ENCODE peak calls at places on chromosome 18, in five cellular contexts. One of them, this sample, is unnamed.

GRCh38 chr18:70363861-70364260 is 75.0 kb downstream of the SOCS6 start:
- DNase-seq in AG09309: no peak
- DNase-seq in adrenal gland: peak; percentile 10
- DNase-seq in endothelial cell: no peak
- DNase-seq in AG09319: no peak
- DNase-seq in this sample: no peak

GRCh38 chr18:62992877-62993365 is 277.6 kb downstream of the PHLPP1 start:
- DNase-seq in AG09319: no peak
- DNase-seq in AG09309: no peak
- DNase-seq in adrenal gland: no peak
- DNase-seq in endothelial cell: no peak
- DNase-seq in this sample: no peak

GRCh38 chr18:50523165-50523564 is 36.7 kb upstream of the MAPK4 start:
- DNase-seq in AG09309: no peak
- DNase-seq in endothelial cell: no peak
- DNase-seq in AG09319: no peak
- DNase-seq in adrenal gland: no peak
- DNase-seq in this sample: no peak

GRCh38 chr18:63730788-63731187 is 28.0 kb downstream of the SERPINB11 start:
- DNase-seq in adrenal gland: no peak
- DNase-seq in AG09319: no peak
- DNase-seq in AG09309: no peak
- DNase-seq in endothelial cell: no peak
- DNase-seq in this sample: no peak

GRCh38 chr18:58163004-58163590 is 119.1 kb downstream of the NEDD4L start:
- DNase-seq in AG09309: no peak
- DNase-seq in AG09319: no peak
- DNase-seq in endothelial cell: no peak
- DNase-seq in adrenal gland: no peak
- DNase-seq in this sample: no peak

GRCh38 chr18:32328379-32328778 is 138.5 kb downstream of the MEP1B start:
- DNase-seq in AG09319: no peak
- DNase-seq in endothelial cell: no peak
- DNase-seq in AG09309: peak; percentile 21
- DNase-seq in adrenal gland: no peak
- DNase-seq in this sample: no peak

GRCh38 chr18:5398269-5398668 is 102.7 kb upstream of the ZBTB14 start:
- DNase-seq in endothelial cell: no peak
- DNase-seq in AG09319: no peak
- DNase-seq in adrenal gland: no peak
- DNase-seq in AG09309: no peak
- DNase-seq in this sample: no peak

GRCh38 chr18:69838620-69839411 is 108.9 kb downstream of the CD226 start:
- DNase-seq in AG09309: no peak
- DNase-seq in adrenal gland: no peak
- DNase-seq in AG09319: no peak
- DNase-seq in endothelial cell: no peak
- DNase-seq in this sample: no peak

GRCh38 chr18:36947820-36948348 is 119.0 kb downstream of the KIAA1328 start:
- DNase-seq in adrenal gland: no peak
- DNase-seq in endothelial cell: no peak
- DNase-seq in AG09319: no peak
- DNase-seq in AG09309: no peak
- DNase-seq in this sample: no peak

GRCh38 chr18:10771053-10771709 is 245.4 kb downstream of the NAPG start:
- DNase-seq in AG09319: no peak
- DNase-seq in endothelial cell: no peak
- DNase-seq in adrenal gland: no peak
- DNase-seq in AG09309: no peak
- DNase-seq in this sample: no peak

GRCh38 chr18:37574113-37574512 is 8.5 kb upstream of the CELF4 start:
- DNase-seq in AG09309: no peak
- DNase-seq in AG09319: no peak
- DNase-seq in adrenal gland: no peak
- DNase-seq in endothelial cell: no peak
- DNase-seq in this sample: no peak

GRCh38 chr18:53909668-53910067 is 314.8 kb downstream of the MBD2 start:
- DNase-seq in adrenal gland: peak; percentile 28
- DNase-seq in AG09319: peak; percentile 10
- DNase-seq in AG09309: peak; percentile 2
- DNase-seq in endothelial cell: no peak
- DNase-seq in this sample: no peak

GRCh38 chr18:24499814-24500601 is 39.6 kb downstream of the HRH4 start:
- DNase-seq in AG09309: peak; percentile 34
- DNase-seq in endothelial cell: no peak
- DNase-seq in adrenal gland: no peak
- DNase-seq in AG09319: no peak
- DNase-seq in this sample: no peak

GRCh38 chr18:2994603-2995432 is 18.1 kb downstream of the LPIN2 start:
- DNase-seq in endothelial cell: peak; percentile 9
- DNase-seq in adrenal gland: no peak
- DNase-seq in AG09319: no peak
- DNase-seq in AG09309: no peak
- DNase-seq in this sample: no peak

GRCh38 chr18:9822587-9822986 is 63.2 kb upstream of the TXNDC2 start:
- DNase-seq in AG09309: no peak
- DNase-seq in adrenal gland: no peak
- DNase-seq in AG09319: no peak
- DNase-seq in endothelial cell: no peak
- DNase-seq in this sample: no peak

GRCh38 chr18:69250305-69251151 is 150.2 kb upstream of the DOK6 start:
- DNase-seq in adrenal gland: no peak
- DNase-seq in AG09309: peak; percentile 70
- DNase-seq in AG09319: peak; percentile 63
- DNase-seq in endothelial cell: no peak
- DNase-seq in this sample: no peak

GRCh38 chr18:22564036-22564435 is 146.3 kb upstream of the CTAGE1 start:
- DNase-seq in endothelial cell: no peak
- DNase-seq in adrenal gland: no peak
- DNase-seq in AG09319: no peak
- DNase-seq in AG09309: peak; percentile 74
- DNase-seq in this sample: no peak

GRCh38 chr18:22563098-22563707 is 145.5 kb upstream of the CTAGE1 start:
- DNase-seq in AG09309: peak; percentile 81
- DNase-seq in endothelial cell: peak; percentile 35
- DNase-seq in AG09319: peak; percentile 78
- DNase-seq in adrenal gland: peak; percentile 71
- DNase-seq in this sample: no peak

GRCh38 chr18:49784427-49785185 is 28.7 kb downstream of the ACAA2 start:
- DNase-seq in endothelial cell: no peak
- DNase-seq in AG09309: peak; percentile 16
- DNase-seq in adrenal gland: no peak
- DNase-seq in AG09319: peak; percentile 10
- DNase-seq in this sample: no peak

GRCh38 chr18:7585272-7585670 is 18.2 kb downstream of the PTPRM start:
- DNase-seq in endothelial cell: no peak
- DNase-seq in AG09309: no peak
- DNase-seq in adrenal gland: no peak
- DNase-seq in AG09319: no peak
- DNase-seq in this sample: no peak

GRCh38 chr18:25168011-25168410 is 184.0 kb downstream of the ZNF521 start:
- DNase-seq in AG09309: no peak
- DNase-seq in endothelial cell: no peak
- DNase-seq in AG09319: no peak
- DNase-seq in adrenal gland: no peak
- DNase-seq in this sample: peak; percentile 61

GRCh38 chr18:70659026-70659726 is 370.3 kb downstream of the SOCS6 start:
- DNase-seq in AG09309: no peak
- DNase-seq in AG09319: no peak
- DNase-seq in endothelial cell: no peak
- DNase-seq in adrenal gland: no peak
- DNase-seq in this sample: no peak

GRCh38 chr18:39841133-39842041 is 2113.6 kb upstream of the PIK3C3 start:
- DNase-seq in AG09319: peak; percentile 14
- DNase-seq in AG09309: peak; percentile 8
- DNase-seq in adrenal gland: peak; percentile 13
- DNase-seq in endothelial cell: peak; percentile 62
- DNase-seq in this sample: peak; percentile 75

GRCh38 chr18:40109251-40110049 is 1845.6 kb upstream of the PIK3C3 start:
- DNase-seq in adrenal gland: no peak
- DNase-seq in endothelial cell: no peak
- DNase-seq in AG09319: no peak
- DNase-seq in AG09309: no peak
- DNase-seq in this sample: no peak

GRCh38 chr18:57916684-57917083 is 113.6 kb upstream of the ATP8B1 start:
- DNase-seq in adrenal gland: no peak
- DNase-seq in endothelial cell: no peak
- DNase-seq in AG09309: no peak
- DNase-seq in AG09319: no peak
- DNase-seq in this sample: no peak

DNA sequence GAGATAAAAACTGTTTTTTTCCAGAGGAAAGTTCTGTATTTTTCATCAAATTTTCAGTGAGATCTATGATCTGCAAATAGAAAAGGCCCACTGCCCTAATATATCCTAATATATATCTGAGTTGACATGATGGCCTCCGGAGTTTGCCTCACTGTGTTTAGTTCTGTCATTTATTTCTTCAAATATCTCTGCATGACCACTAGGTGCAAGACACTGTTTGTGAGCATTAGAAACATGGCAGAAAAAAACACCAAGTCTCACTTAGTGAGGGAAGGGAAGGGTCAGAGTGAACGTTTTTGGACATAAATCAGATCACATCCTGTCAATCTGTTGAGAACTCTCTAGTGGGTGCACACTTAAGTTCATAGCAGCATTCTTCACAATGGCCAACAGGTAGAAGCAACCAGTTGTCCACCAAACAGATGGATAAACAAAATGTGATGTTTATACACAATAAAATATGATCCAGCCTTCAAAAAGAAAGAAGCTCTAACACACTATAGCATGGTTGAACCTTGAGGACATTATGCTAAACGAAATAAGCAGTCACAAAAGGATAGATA is 53.4 kb downstream of the SPIRE1 start:
- DNase-seq in AG09319: no peak
- DNase-seq in adrenal gland: no peak
- DNase-seq in AG09309: no peak
- DNase-seq in endothelial cell: no peak
- DNase-seq in this sample: no peak
- TF ChIP-seq CTCF in AG09319: no peak
- TF ChIP-seq CTCF in adrenal gland: no peak
- TF ChIP-seq CTCF in AG09309: no peak
- TF ChIP-seq CTCF in endothelial cell: peak; percentile 22
- TF ChIP-seq CTCF in this sample: peak; percentile 30

DNA sequence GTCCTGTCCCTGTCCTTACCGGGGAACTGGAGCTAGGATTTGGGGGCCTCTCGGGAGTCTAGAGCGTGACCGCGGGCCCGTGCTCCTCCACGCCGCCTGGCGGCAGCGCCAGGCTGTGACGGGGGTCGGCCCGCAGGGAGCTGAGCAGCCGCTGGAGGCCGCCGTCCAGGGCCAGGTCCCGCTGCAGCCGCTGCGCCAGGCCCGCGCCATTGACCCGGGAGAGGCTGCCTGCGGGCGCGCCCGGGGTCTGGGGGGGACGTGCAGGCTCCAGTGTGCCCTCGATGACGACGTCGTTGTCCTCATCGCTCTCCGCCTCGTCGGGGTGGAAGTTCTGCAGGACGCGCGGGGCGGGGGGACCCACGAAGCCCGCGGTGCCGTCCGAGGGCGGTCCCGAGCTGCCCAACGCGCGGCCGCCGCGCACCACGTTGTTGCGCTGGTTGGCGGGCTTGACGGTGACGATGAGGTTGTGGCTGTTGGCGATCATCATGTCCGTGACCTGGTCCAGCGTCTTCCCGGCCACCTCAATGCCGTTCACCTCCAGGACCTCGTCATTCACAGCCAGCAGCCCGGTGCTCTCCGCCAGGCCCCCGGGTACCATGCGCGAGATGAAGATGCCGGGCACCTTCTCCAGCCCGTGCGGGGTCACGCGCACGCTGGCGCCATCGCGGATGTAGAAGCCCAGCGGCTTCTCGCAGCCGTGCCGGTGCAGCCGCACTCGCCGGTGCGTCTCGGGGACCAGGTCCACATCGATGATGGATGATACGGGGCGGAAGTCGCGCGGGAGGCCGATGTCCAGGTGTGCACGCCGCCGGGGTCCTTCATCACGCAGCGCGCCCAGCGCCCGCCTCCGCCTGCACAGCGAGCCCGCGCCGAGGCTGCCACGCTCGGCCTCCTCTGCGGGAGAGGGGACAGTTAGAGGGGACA is 50.9 kb downstream of the ADNP2 start:
- DNase-seq in AG09319: no peak
- DNase-seq in adrenal gland: peak; percentile 29
- DNase-seq in AG09309: no peak
- DNase-seq in endothelial cell: peak; percentile 56
- DNase-seq in this sample: peak; percentile 87
- TF ChIP-seq CTCF in AG09319: peak; percentile 53
- TF ChIP-seq CTCF in adrenal gland: peak; percentile 26
- TF ChIP-seq CTCF in AG09309: no peak
- TF ChIP-seq CTCF in endothelial cell: peak; percentile 42
- TF ChIP-seq CTCF in this sample: peak; percentile 91

DNA sequence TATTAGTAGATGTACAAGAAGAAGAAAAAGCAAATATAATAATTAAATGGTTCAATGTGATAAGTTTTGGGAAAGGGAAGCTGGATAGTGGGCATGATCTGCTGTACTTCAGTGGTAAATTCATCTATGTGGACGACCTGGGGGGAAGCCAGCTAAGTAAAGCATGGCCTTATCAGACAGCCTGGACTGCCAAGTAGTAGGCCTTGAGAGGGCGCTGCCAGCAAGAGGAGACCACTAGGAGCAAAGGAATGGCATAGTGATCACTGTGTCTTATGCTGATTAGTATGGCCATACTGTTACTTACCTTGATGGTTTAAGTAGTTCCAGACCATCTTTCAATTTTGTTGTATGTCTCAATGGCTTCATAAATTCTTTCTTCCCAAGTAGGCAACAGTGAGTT is 287.6 kb downstream of the SETBP1 start:
- DNase-seq in endothelial cell: no peak
- DNase-seq in adrenal gland: no peak
- DNase-seq in AG09319: no peak
- DNase-seq in AG09309: no peak
- DNase-seq in this sample: no peak
- TF ChIP-seq CTCF in endothelial cell: no peak
- TF ChIP-seq CTCF in adrenal gland: no peak
- TF ChIP-seq CTCF in AG09319: no peak
- TF ChIP-seq CTCF in AG09309: no peak
- TF ChIP-seq CTCF in this sample: no peak

GRCh38 chr18:43312891-43313290 is 35.6 kb upstream of the SYT4 start:
- DNase-seq in AG09319: no peak
- DNase-seq in endothelial cell: no peak
- DNase-seq in adrenal gland: no peak
- DNase-seq in AG09309: no peak
- DNase-seq in this sample: no peak
- TF ChIP-seq CTCF in AG09319: no peak
- TF ChIP-seq CTCF in endothelial cell: no peak
- TF ChIP-seq CTCF in adrenal gland: no peak
- TF ChIP-seq CTCF in AG09309: no peak
- TF ChIP-seq CTCF in this sample: no peak

DNA sequence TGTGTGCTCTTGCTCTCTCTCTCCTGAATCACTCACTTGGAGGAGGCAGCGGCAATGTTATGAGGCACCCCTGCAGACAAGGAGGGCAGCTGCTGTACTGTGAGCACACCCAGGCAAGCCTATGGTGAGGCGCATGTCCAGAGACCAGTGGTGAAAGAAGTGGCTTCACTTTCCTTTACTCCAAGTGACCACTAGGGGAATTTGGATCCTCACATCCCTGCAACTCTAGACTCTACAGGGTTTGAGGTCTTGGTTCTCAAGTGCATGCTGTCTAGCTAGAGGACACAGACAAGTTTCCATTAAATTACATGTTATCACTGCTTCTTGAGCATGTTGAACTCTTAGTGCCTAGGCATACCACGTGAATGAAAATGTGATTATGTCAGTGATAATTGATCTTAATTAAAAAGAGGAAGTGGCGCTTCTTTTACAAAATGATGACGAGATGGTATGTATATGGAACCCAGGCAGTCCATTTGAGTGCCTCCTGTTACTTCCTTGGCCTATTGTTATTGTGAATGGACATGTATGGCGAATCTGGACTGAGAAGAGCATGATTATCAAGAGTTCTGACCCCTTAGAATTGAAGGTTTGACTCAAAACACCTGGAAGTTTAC is 181.0 kb upstream of the CDH2 start:
- DNase-seq in adrenal gland: no peak
- DNase-seq in endothelial cell: no peak
- DNase-seq in AG09309: no peak
- DNase-seq in AG09319: no peak
- DNase-seq in this sample: no peak
- TF ChIP-seq CTCF in adrenal gland: no peak
- TF ChIP-seq CTCF in endothelial cell: peak; percentile 54
- TF ChIP-seq CTCF in AG09309: no peak
- TF ChIP-seq CTCF in AG09319: no peak
- TF ChIP-seq CTCF in this sample: peak; percentile 70

This sample was measured in glutamatergic neuron.